ENCODE peak calls at places on chromosome X, in five cellular contexts. W is cardiac muscle cell, I is T-cell, B is EH, X is cortex of kidney. S is an unnamed sample.

GRCh38 chrX:153927936-153928760 is 2.1 kb upstream of the ARHGAP4 start:
- DNase-seq in W (peak), I (peak), B (peak), X (no peak), S (peak)

GRCh38 chrX:108735680-108736508 is 469 bp downstream of the IRS4 start:
- DNase-seq in W (peak), I (no peak), B (peak), X (no peak), S (no peak)

GRCh38 chrX:133559909-133560308 is 144.6 kb upstream of the GPC4 start:
- DNase-seq in W (no peak), I (no peak), B (no peak), X (no peak), S (no peak)

GRCh38 chrX:154002215-154002719 is 17.4 kb downstream of the IRAK1 start:
- DNase-seq in W (no peak), I (no peak), B (peak), X (no peak), S (peak)

GRCh38 chrX:41785685-41786084 is 61.7 kb downstream of the GPR82 start:
- DNase-seq in W (no peak), I (no peak), B (peak), X (no peak), S (no peak)

GRCh38 chrX:100341111-100341510 is 69.0 kb downstream of the PCDH19 start:
- DNase-seq in W (no peak), I (no peak), B (no peak), X (no peak), S (no peak)

GRCh38 chrX:16155586-16155985 is 11.7 kb upstream of the MAGEB17 start:
- DNase-seq in W (no peak), I (no peak), B (no peak), X (no peak), S (no peak)

GRCh38 chrX:112642349-112642748 is 37.4 kb downstream of the LHFPL1 start:
- DNase-seq in W (peak), I (no peak), B (peak), X (no peak), S (peak)

GRCh38 chrX:154486052-154486395 is 391 bp downstream of the UBL4A start:
- DNase-seq in W (peak), I (no peak), B (peak), X (no peak), S (no peak)

GRCh38 chrX:20729421-20729820 is 462.7 kb upstream of the RPS6KA3 start:
- DNase-seq in W (no peak), I (no peak), B (no peak), X (no peak), S (peak)

GRCh38 chrX:154450312-154450711 is 6.4 kb downstream of the FAM50A start:
- DNase-seq in W (no peak), I (no peak), B (no peak), X (no peak), S (no peak)

GRCh38 chrX:1592128-1592862 is 891 bp downstream of the AKAP17A start:
- DNase-seq in W (peak), I (no peak), B (peak), X (no peak), S (no peak)

GRCh38 chrX:109902665-109903064 is 100.2 kb upstream of the TMEM164 start:
- DNase-seq in W (no peak), I (no peak), B (peak), X (no peak), S (no peak)

GRCh38 chrX:27600686-27601085 is 10.5 kb downstream of the DCAF8L2 start:
- DNase-seq in W (no peak), I (no peak), B (no peak), X (no peak), S (no peak)

GRCh38 chrX:42398967-42399631 is 378.9 kb downstream of the PPP1R2C start:
- DNase-seq in W (no peak), I (no peak), B (peak), X (no peak), S (no peak)

GRCh38 chrX:16666541-16666940 is 16.6 kb downstream of the S100G start:
- DNase-seq in W (no peak), I (no peak), B (peak), X (no peak), S (no peak)

GRCh38 chrX:120428309-120428708 is 40.8 kb downstream of the LAMP2 start:
- DNase-seq in W (no peak), I (no peak), B (peak), X (no peak), S (no peak)

GRCh38 chrX:153870288-153870690 is 15.7 kb downstream of the L1CAM start:
- DNase-seq in W (no peak), I (no peak), B (no peak), X (no peak), S (no peak)

GRCh38 chrX:2875798-2876399 is 47.2 kb downstream of the GYG2 start:
- DNase-seq in W (no peak), I (no peak), B (peak), X (no peak), S (peak)

GRCh38 chrX:10813761-10814160 is 193.4 kb upstream of the MID1 start:
- DNase-seq in W (no peak), I (no peak), B (no peak), X (no peak), S (no peak)

GRCh38 chrX:66676413-66676812 is 37.5 kb upstream of the EDA2R start:
- DNase-seq in W (no peak), I (no peak), B (peak), X (no peak), S (no peak)

GRCh38 chrX:34632404-34632803 is 24.7 kb downstream of the TMEM47 start:
- DNase-seq in W (no peak), I (no peak), B (peak), X (no peak), S (no peak)

GRCh38 chrX:30643313-30643821 is 9.9 kb upstream of the GK start:
- DNase-seq in W (no peak), I (no peak), B (peak), X (no peak), S (no peak)

GRCh38 chrX:152896450-152896849 is 1.4 kb upstream of the ZNF185 start:
- DNase-seq in W (no peak), I (no peak), B (peak), X (no peak), S (peak)

GRCh38 chrX:21374163-21374993 is at the start of gene CNKSR2:
- DNase-seq in W (peak), I (peak), B (peak), X (no peak), S (no peak)

GRCh38 chrX:150508461-150509367 is 59.7 kb upstream of the MTM1 start:
- DNase-seq in W (no peak), I (no peak), B (no peak), X (no peak), S (no peak)

GRCh38 chrX:152989292-152989658 is 4.6 kb downstream of the PNMA5 start:
- DNase-seq in W (no peak), I (no peak), B (peak), X (no peak), S (no peak)

GRCh38 chrX:107773906-107774435 is 1.6 kb downstream of the TSC22D3 start:
- DNase-seq in W (no peak), I (no peak), B (no peak), X (no peak), S (no peak)

GRCh38 chrX:130339408-130340222 is at the start of gene SLC25A14:
- DNase-seq in W (peak), I (peak), B (peak), X (no peak), S (peak)

GRCh38 chrX:20412871-20413486 is 146.3 kb upstream of the RPS6KA3 start:
- DNase-seq in W (no peak), I (peak), B (no peak), X (no peak), S (no peak)

GRCh38 chrX:21153503-21153902 is 220.7 kb upstream of the CNKSR2 start:
- DNase-seq in W (peak), I (no peak), B (peak), X (no peak), S (no peak)

GRCh38 chrX:41144873-41145272 is 59.6 kb downstream of the USP9X start:
- DNase-seq in W (no peak), I (no peak), B (no peak), X (no peak), S (no peak)

GRCh38 chrX:11412715-11413623 is 119.8 kb downstream of the AMELX start:
- DNase-seq in W (no peak), I (no peak), B (peak), X (no peak), S (no peak)

GRCh38 chrX:120456973-120457372 is 12.1 kb downstream of the LAMP2 start:
- DNase-seq in W (no peak), I (no peak), B (peak), X (no peak), S (no peak)

GRCh38 chrX:115609621-115610020 is 48.6 kb downstream of the PLS3 start:
- DNase-seq in W (no peak), I (no peak), B (no peak), X (no peak), S (no peak)

S was measured in HT-29.